ENCODE peak calls at places on chromosome 10, in five cellular contexts. M, T, Z, O and C are unnamed samples.

GRCh38 chr10:78960316-78960800 is 108.4 kb upstream of the ZMIZ1 start:
- DNase-seq in M (peak), T (peak), Z (no peak), O (no peak), C (no peak)

GRCh38 chr10:112467541-112468075 is 20.6 kb downstream of the VTI1A start:
- DNase-seq in M (no peak), T (no peak), Z (no peak), O (no peak), C (no peak)

GRCh38 chr10:122786269-122786668 is 59.4 kb downstream of the CUZD1 start:
- DNase-seq in M (peak), T (peak), Z (peak), O (peak), C (peak)

GRCh38 chr10:34731885-34732701 is 83.0 kb downstream of the PARD3 start:
- DNase-seq in M (peak), T (peak), Z (peak), O (no peak), C (no peak)

GRCh38 chr10:89954787-89955566 is 253.6 kb downstream of the KIF20B start:
- DNase-seq in M (no peak), T (peak), Z (no peak), O (peak), C (peak)

GRCh38 chr10:79393221-79393923 is 46.1 kb downstream of the PPIF start:
- DNase-seq in M (no peak), T (no peak), Z (no peak), O (no peak), C (no peak)

GRCh38 chr10:13346280-13346819 is 1.7 kb downstream of the SEPHS1 start:
- DNase-seq in M (peak), T (peak), Z (no peak), O (no peak), C (no peak)

GRCh38 chr10:74145133-74145532 is 5.5 kb downstream of the AP3M1 start:
- DNase-seq in M (peak), T (no peak), Z (no peak), O (no peak), C (no peak)

GRCh38 chr10:52316500-52316899 is 2.4 kb downstream of the DKK1 start:
- DNase-seq in M (peak), T (no peak), Z (no peak), O (no peak), C (no peak)

GRCh38 chr10:88728107-88728763 is 22.2 kb downstream of the LIPK start:
- DNase-seq in M (no peak), T (no peak), Z (peak), O (peak), C (no peak)

GRCh38 chr10:88731296-88731695 is 25.2 kb downstream of the LIPK start:
- DNase-seq in M (no peak), T (no peak), Z (no peak), O (peak), C (no peak)

GRCh38 chr10:88730864-88731263 is 24.8 kb downstream of the LIPK start:
- DNase-seq in M (no peak), T (no peak), Z (no peak), O (no peak), C (no peak)

DNA sequence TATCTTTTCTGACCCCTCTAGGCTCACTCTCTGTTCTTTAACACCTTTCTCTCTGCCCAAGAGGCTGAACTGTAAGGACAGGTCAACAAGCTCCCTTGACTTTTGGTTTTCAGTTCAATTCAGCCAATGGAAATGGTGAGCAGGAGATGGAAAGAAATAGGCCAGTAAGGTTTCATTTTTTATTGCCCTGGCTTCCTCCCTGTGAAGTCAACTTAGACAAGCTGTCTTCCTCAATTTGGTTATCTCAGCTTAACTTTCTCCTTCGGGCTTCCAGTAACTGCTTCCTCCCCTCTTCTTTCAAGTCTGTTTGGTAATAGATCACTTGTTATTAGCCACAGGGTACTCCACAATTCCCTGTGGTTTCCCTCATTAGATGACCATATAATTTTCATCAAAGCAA is 19.7 kb downstream of the LIPK start:
- DNase-seq in M (no peak), T (no peak), Z (no peak), O (no peak), C (peak)
- TF ChIP-seq CTCF in M (no peak), T (no peak), Z (no peak), O (no peak), C (no peak)

DNA sequence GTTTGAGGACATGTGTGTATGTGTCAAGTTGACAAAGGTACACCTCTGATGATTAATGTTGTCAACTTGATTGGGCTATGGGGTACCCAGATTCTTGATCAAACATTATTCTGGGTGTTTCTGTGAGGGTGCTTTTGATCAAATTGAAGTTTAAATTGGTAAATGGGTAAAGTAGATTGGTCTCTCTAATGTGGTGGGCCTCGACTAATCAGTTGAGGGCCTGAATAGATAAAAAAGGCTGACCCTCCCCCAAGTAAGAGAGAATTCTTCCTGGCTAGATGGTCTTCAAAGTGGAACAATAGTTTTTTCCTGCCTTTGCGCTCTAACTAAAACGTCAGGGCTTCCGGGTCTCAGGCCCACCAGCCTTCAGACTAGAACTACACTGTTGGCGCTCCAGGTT is 309.9 kb upstream of the MGMT start:
- DNase-seq in M (no peak), T (no peak), Z (no peak), O (no peak), C (no peak)
- TF ChIP-seq CTCF in M (no peak), T (no peak), Z (no peak), O (no peak), C (no peak)

DNA sequence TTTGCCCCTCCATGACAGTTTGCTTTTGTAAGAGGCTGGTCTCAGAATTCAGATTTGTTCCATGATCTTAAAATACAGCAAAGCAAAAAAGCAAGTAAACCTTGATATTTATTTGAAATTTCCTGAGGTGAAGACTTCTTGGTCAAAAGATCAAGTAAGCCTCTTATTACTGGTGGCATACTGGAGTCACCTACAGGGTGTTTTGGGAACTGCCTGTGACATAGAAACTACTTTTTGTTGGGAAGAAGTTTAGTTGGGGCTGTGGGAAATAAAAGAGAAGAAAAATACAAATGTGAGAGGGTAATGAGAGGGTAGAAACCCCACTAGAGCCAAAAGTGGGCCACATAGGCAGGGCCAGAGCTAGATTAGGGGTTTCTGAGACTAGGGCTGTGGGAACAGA is 217.9 kb downstream of the OTUD1 start:
- DNase-seq in M (no peak), T (peak), Z (no peak), O (peak), C (no peak)
- TF ChIP-seq CTCF in M (peak), T (peak), Z (no peak), O (peak), C (no peak)

GRCh38 chr10:62426600-62426999 is 52.4 kb downstream of the ZNF365 start:
- DNase-seq in M (no peak), T (no peak), Z (peak), O (no peak), C (no peak)

GRCh38 chr10:62422068-62422590 is 48.0 kb downstream of the ZNF365 start:
- DNase-seq in M (peak), T (no peak), Z (no peak), O (no peak), C (no peak)

GRCh38 chr10:62426086-62426485 is 51.9 kb downstream of the ZNF365 start:
- DNase-seq in M (peak), T (peak), Z (peak), O (no peak), C (no peak)

GRCh38 chr10:62424026-62424425 is 49.9 kb downstream of the ZNF365 start:
- DNase-seq in M (no peak), T (no peak), Z (no peak), O (no peak), C (no peak)
- TF ChIP-seq CTCF in M (peak), T (no peak), Z (no peak), O (no peak), C (no peak)

GRCh38 chr10:77494789-77495541 is 142.6 kb downstream of the KCNMA1 start:
- DNase-seq in M (no peak), T (no peak), Z (no peak), O (peak), C (no peak)
- TF ChIP-seq CTCF in M (peak), T (no peak), Z (no peak), O (no peak), C (no peak)

GRCh38 chr10:44039599-44039998 is 345.3 kb downstream of the CXCL12 start:
- DNase-seq in M (no peak), T (no peak), Z (no peak), O (no peak), C (no peak)
- TF ChIP-seq CTCF in M (no peak), T (no peak), Z (no peak), O (no peak), C (no peak)

GRCh38 chr10:60883187-60883586 is 60.8 kb downstream of the RHOBTB1 start:
- DNase-seq in M (peak), T (peak), Z (peak), O (peak), C (peak)
- TF ChIP-seq CTCF in M (peak), T (no peak), Z (peak), O (peak), C (peak)